ENCODE peak calls at places on chromosome 4, in six cellular contexts. H, O, N, C, P and V are unnamed samples.

GRCh38 chr4:180060159-180060889 is 2182.9 kb upstream of the TENM3 start:
- DNase-seq in C (no peak), H (no peak), N (no peak), P (no peak), O (no peak), V (no peak)

GRCh38 chr4:140271553-140271952 is 101.9 kb upstream of the SCOC start:
- DNase-seq in C (no peak), N (no peak), P (no peak), H (no peak), O (no peak), V (no peak)

GRCh38 chr4:159006202-159006601 is 96.7 kb upstream of the RAPGEF2 start:
- DNase-seq in N (no peak), P (no peak), O (no peak), H (no peak), C (peak), V (no peak)

GRCh38 chr4:6969826-6970800 is 60.5 kb downstream of the TBC1D14 start:
- DNase-seq in N (no peak), O (no peak), H (no peak), C (no peak), P (no peak), V (no peak)

GRCh38 chr4:4575284-4576211 is 33.7 kb upstream of the STX18 start:
- DNase-seq in P (no peak), O (peak), C (no peak), N (peak), H (peak), V (no peak)

GRCh38 chr4:168803727-168804126 is 206.3 kb downstream of the CBR4 start:
- DNase-seq in N (no peak), P (no peak), C (no peak), O (peak), H (no peak), V (peak)

GRCh38 chr4:81418572-81418971 is 53.1 kb downstream of the RASGEF1B start:
- DNase-seq in P (no peak), H (no peak), O (no peak), N (no peak), C (no peak), V (no peak)

GRCh38 chr4:161799687-161800086 is 364.1 kb downstream of the FSTL5 start:
- DNase-seq in P (peak), N (no peak), H (no peak), C (no peak), O (no peak), V (no peak)

GRCh38 chr4:80239480-80239879 is 27.0 kb upstream of the FGF5 start:
- DNase-seq in C (no peak), H (no peak), O (no peak), P (no peak), N (no peak), V (no peak)

GRCh38 chr4:74873545-74874295 is 59.2 kb upstream of the PARM1 start:
- DNase-seq in N (no peak), P (no peak), O (no peak), H (no peak), C (peak), V (no peak)

GRCh38 chr4:181685461-181685860 is 557.7 kb upstream of the TENM3 start:
- DNase-seq in H (no peak), P (no peak), C (no peak), O (no peak), N (no peak), V (no peak)

GRCh38 chr4:111937368-111937767 is 207.9 kb upstream of the FAM241A start:
- DNase-seq in O (no peak), N (no peak), C (peak), P (peak), H (no peak), V (no peak)

GRCh38 chr4:122635205-122635604 is 14.3 kb upstream of the IL21 start:
- DNase-seq in C (no peak), N (no peak), H (no peak), O (no peak), P (no peak), V (no peak)